ENCODE peak calls at places on chromosomes 2 and 18, in ten cellular contexts. One of them, this sample, is unnamed.

GRCh38 chr18:22465859-22466602 is 48.3 kb upstream of the CTAGE1 start:
- DNase-seq in thoracic aorta: peak
- DNase-seq in NB4: peak
- DNase-seq in T-cell: no peak
- DNase-seq in DMS153: no peak
- DNase-seq in foreskin fibroblast: peak
- DNase-seq in anterior cingulate cortex: no peak
- DNase-seq in pons: no peak
- DNase-seq in amniotic stem cell: peak
- DNase-seq in AG20443: peak
- DNase-seq in this sample: no peak

GRCh38 chr2:71951718-71952404 is 195.8 kb downstream of the CYP26B1 start:
- DNase-seq in thoracic aorta: no peak
- DNase-seq in NB4: no peak
- DNase-seq in T-cell: no peak
- DNase-seq in DMS153: no peak
- DNase-seq in foreskin fibroblast: no peak
- DNase-seq in anterior cingulate cortex: no peak
- DNase-seq in pons: no peak
- DNase-seq in amniotic stem cell: no peak
- DNase-seq in AG20443: no peak
- DNase-seq in this sample: no peak

GRCh38 chr2:32553829-32554432 is 73.9 kb upstream of the TTC27 start:
- DNase-seq in thoracic aorta: no peak
- DNase-seq in NB4: peak
- DNase-seq in T-cell: no peak
- DNase-seq in DMS153: no peak
- DNase-seq in foreskin fibroblast: peak
- DNase-seq in anterior cingulate cortex: no peak
- DNase-seq in pons: peak
- DNase-seq in amniotic stem cell: peak
- DNase-seq in AG20443: peak
- DNase-seq in this sample: peak

GRCh38 chr2:96113367-96113677 is 3.0 kb downstream of the ADRA2B start:
- DNase-seq in thoracic aorta: no peak
- DNase-seq in NB4: peak
- DNase-seq in T-cell: no peak
- DNase-seq in DMS153: no peak
- DNase-seq in foreskin fibroblast: no peak
- DNase-seq in anterior cingulate cortex: no peak
- DNase-seq in pons: no peak
- DNase-seq in amniotic stem cell: no peak
- DNase-seq in AG20443: no peak
- DNase-seq in this sample: no peak

GRCh38 chr2:238924032-238924431 is 76.1 kb downstream of the TWIST2 start:
- DNase-seq in thoracic aorta: no peak
- DNase-seq in NB4: no peak
- DNase-seq in T-cell: no peak
- DNase-seq in DMS153: no peak
- DNase-seq in foreskin fibroblast: no peak
- DNase-seq in anterior cingulate cortex: no peak
- DNase-seq in pons: no peak
- DNase-seq in amniotic stem cell: no peak
- DNase-seq in AG20443: no peak
- DNase-seq in this sample: no peak

GRCh38 chr2:210000464-210001324 is 1.7 kb upstream of the RPE start:
- DNase-seq in thoracic aorta: no peak
- DNase-seq in NB4: no peak
- DNase-seq in T-cell: no peak
- DNase-seq in DMS153: no peak
- DNase-seq in foreskin fibroblast: no peak
- DNase-seq in anterior cingulate cortex: no peak
- DNase-seq in pons: no peak
- DNase-seq in amniotic stem cell: no peak
- DNase-seq in AG20443: no peak
- DNase-seq in this sample: no peak

GRCh38 chr2:221817052-221817451 is 244.9 kb upstream of the EPHA4 start:
- DNase-seq in thoracic aorta: no peak
- DNase-seq in NB4: no peak
- DNase-seq in T-cell: no peak
- DNase-seq in DMS153: no peak
- DNase-seq in foreskin fibroblast: peak
- DNase-seq in anterior cingulate cortex: no peak
- DNase-seq in pons: no peak
- DNase-seq in amniotic stem cell: no peak
- DNase-seq in AG20443: peak
- DNase-seq in this sample: no peak

GRCh38 chr2:126634273-126634861 is 21.6 kb upstream of the GYPC start:
- DNase-seq in thoracic aorta: no peak
- DNase-seq in NB4: peak
- DNase-seq in T-cell: no peak
- DNase-seq in DMS153: no peak
- DNase-seq in foreskin fibroblast: peak
- DNase-seq in anterior cingulate cortex: no peak
- DNase-seq in pons: no peak
- DNase-seq in amniotic stem cell: no peak
- DNase-seq in AG20443: peak
- DNase-seq in this sample: no peak

GRCh38 chr2:18077724-18078123 is 199.3 kb downstream of the KCNS3 start:
- DNase-seq in thoracic aorta: no peak
- DNase-seq in NB4: peak
- DNase-seq in T-cell: no peak
- DNase-seq in DMS153: no peak
- DNase-seq in foreskin fibroblast: peak
- DNase-seq in anterior cingulate cortex: no peak
- DNase-seq in pons: no peak
- DNase-seq in amniotic stem cell: no peak
- DNase-seq in AG20443: peak
- DNase-seq in this sample: no peak

GRCh38 chr18:22230403-22231042 is 61.1 kb downstream of the GATA6 start:
- DNase-seq in thoracic aorta: no peak
- DNase-seq in NB4: no peak
- DNase-seq in T-cell: no peak
- DNase-seq in DMS153: no peak
- DNase-seq in foreskin fibroblast: no peak
- DNase-seq in anterior cingulate cortex: no peak
- DNase-seq in pons: no peak
- DNase-seq in amniotic stem cell: peak
- DNase-seq in AG20443: peak
- DNase-seq in this sample: no peak

GRCh38 chr18:31658670-31659573 is 25.5 kb downstream of the B4GALT6 start:
- DNase-seq in thoracic aorta: no peak
- DNase-seq in NB4: no peak
- DNase-seq in T-cell: no peak
- DNase-seq in DMS153: peak
- DNase-seq in foreskin fibroblast: no peak
- DNase-seq in anterior cingulate cortex: no peak
- DNase-seq in pons: no peak
- DNase-seq in amniotic stem cell: no peak
- DNase-seq in AG20443: no peak
- DNase-seq in this sample: no peak

GRCh38 chr2:199988176-199988575 is 32.8 kb downstream of the MAIP1 start:
- DNase-seq in thoracic aorta: no peak
- DNase-seq in NB4: no peak
- DNase-seq in T-cell: no peak
- DNase-seq in DMS153: no peak
- DNase-seq in foreskin fibroblast: peak
- DNase-seq in anterior cingulate cortex: no peak
- DNase-seq in pons: no peak
- DNase-seq in amniotic stem cell: no peak
- DNase-seq in AG20443: no peak
- DNase-seq in this sample: no peak